ENCODE peak calls at places on chromosomes 2 and 18, in five cellular contexts. One of them, this sample, is unnamed.

GRCh38 chr2:240899468-240899865 is 3.5 kb upstream of the MAB21L4 start:
- DNase-seq in natural killer cell: no peak
- DNase-seq in GM13977: no peak
- DNase-seq in mammary epithelial cell: no peak
- DNase-seq in A549: no peak
- DNase-seq in this sample: no peak

GRCh38 chr2:152513681-152514080 is 178.7 kb downstream of the FMNL2 start:
- DNase-seq in natural killer cell: no peak
- DNase-seq in GM13977: no peak
- DNase-seq in mammary epithelial cell: peak; percentile 83
- DNase-seq in A549: peak; percentile 35
- DNase-seq in this sample: no peak

GRCh38 chr2:2974982-2975381 is 402.6 kb downstream of the EIPR1 start:
- DNase-seq in natural killer cell: no peak
- DNase-seq in GM13977: no peak
- DNase-seq in mammary epithelial cell: no peak
- DNase-seq in A549: no peak
- DNase-seq in this sample: no peak

GRCh38 chr18:58105908-58106673 is 62.1 kb downstream of the NEDD4L start:
- DNase-seq in natural killer cell: no peak
- DNase-seq in GM13977: no peak
- DNase-seq in mammary epithelial cell: no peak
- DNase-seq in A549: no peak
- DNase-seq in this sample: no peak

GRCh38 chr18:37946324-37946723 is 380.7 kb upstream of the CELF4 start:
- DNase-seq in natural killer cell: no peak
- DNase-seq in GM13977: no peak
- DNase-seq in mammary epithelial cell: no peak
- DNase-seq in A549: no peak
- DNase-seq in this sample: no peak

GRCh38 chr2:10533811-10534321 is 85.7 kb upstream of the ODC1 start:
- DNase-seq in natural killer cell: no peak
- DNase-seq in GM13977: no peak
- DNase-seq in mammary epithelial cell: no peak
- DNase-seq in A549: no peak
- DNase-seq in this sample: no peak

GRCh38 chr2:123165616-123166015 is 859.5 kb upstream of the CNTNAP5 start:
- DNase-seq in natural killer cell: no peak
- DNase-seq in GM13977: no peak
- DNase-seq in mammary epithelial cell: no peak
- DNase-seq in A549: no peak
- DNase-seq in this sample: no peak

GRCh38 chr2:40962026-40962425 is 510.1 kb upstream of the SLC8A1 start:
- DNase-seq in natural killer cell: no peak
- DNase-seq in GM13977: no peak
- DNase-seq in mammary epithelial cell: no peak
- DNase-seq in A549: no peak
- DNase-seq in this sample: no peak

GRCh38 chr18:79366177-79367094 is 29.3 kb upstream of the NFATC1 start:
- DNase-seq in natural killer cell: no peak
- DNase-seq in GM13977: no peak
- DNase-seq in mammary epithelial cell: no peak
- DNase-seq in A549: no peak
- DNase-seq in this sample: no peak

GRCh38 chr2:191038741-191039140 is 24.8 kb upstream of the STAT1 start:
- DNase-seq in natural killer cell: no peak
- DNase-seq in GM13977: no peak
- DNase-seq in mammary epithelial cell: no peak
- DNase-seq in A549: no peak
- DNase-seq in this sample: no peak

GRCh38 chr2:215105607-215106354 is 32.6 kb downstream of the ABCA12 start:
- DNase-seq in natural killer cell: no peak
- DNase-seq in GM13977: no peak
- DNase-seq in mammary epithelial cell: peak; percentile 92
- DNase-seq in A549: peak; percentile 5
- DNase-seq in this sample: no peak

GRCh38 chr2:222050981-222051380 is 247.8 kb downstream of the PAX3 start:
- DNase-seq in natural killer cell: no peak
- DNase-seq in GM13977: no peak
- DNase-seq in mammary epithelial cell: no peak
- DNase-seq in A549: no peak
- DNase-seq in this sample: no peak

GRCh38 chr2:172640389-172640788 is 84.5 kb downstream of the PDK1 start:
- DNase-seq in natural killer cell: no peak
- DNase-seq in GM13977: no peak
- DNase-seq in mammary epithelial cell: no peak
- DNase-seq in A549: no peak
- DNase-seq in this sample: no peak

GRCh38 chr18:25826823-25827617 is 263.4 kb downstream of the SS18 start:
- DNase-seq in natural killer cell: no peak
- DNase-seq in GM13977: no peak
- DNase-seq in mammary epithelial cell: no peak
- DNase-seq in A549: no peak
- DNase-seq in this sample: no peak

GRCh38 chr2:27194538-27195354 is 17.1 kb upstream of the ATRAID start:
- DNase-seq in natural killer cell: no peak
- DNase-seq in GM13977: no peak
- DNase-seq in mammary epithelial cell: no peak
- DNase-seq in A549: peak; percentile 26
- DNase-seq in this sample: no peak

GRCh38 chr2:108407864-108408729 is 30.3 kb downstream of the SULT1C4 start:
- DNase-seq in natural killer cell: no peak
- DNase-seq in GM13977: peak; percentile 25
- DNase-seq in mammary epithelial cell: no peak
- DNase-seq in A549: no peak
- DNase-seq in this sample: no peak

DNA sequence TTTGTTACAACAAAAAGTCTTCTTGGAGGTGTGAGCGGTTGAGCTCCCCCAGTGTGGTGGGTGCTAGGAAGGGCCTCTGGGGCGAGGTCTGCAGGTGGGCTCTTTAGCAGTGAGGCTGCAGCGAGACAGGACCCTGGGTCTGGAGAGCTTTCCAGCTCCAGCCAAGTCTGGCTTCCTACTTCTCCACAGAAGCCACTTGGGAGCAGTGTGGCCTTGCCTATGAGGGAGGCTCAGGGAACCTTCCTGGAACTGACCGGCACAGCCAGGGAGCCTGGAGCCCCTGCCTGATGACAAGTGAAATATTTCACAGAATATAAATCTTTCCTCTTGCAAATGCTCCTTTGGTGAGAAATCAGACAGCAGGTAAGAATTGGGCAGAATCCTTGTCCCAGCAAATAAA is 289.6 kb upstream of the SPRED2 start:
- DNase-seq in natural killer cell: no peak
- DNase-seq in GM13977: no peak
- DNase-seq in mammary epithelial cell: peak; percentile 9
- DNase-seq in A549: peak; percentile 21
- DNase-seq in this sample: no peak
- TF ChIP-seq CTCF in natural killer cell: no peak
- TF ChIP-seq CTCF in GM13977: no peak
- TF ChIP-seq CTCF in mammary epithelial cell: no peak
- TF ChIP-seq CTCF in A549: no peak
- TF ChIP-seq CTCF in this sample: no peak

GRCh38 chr18:9790261-9790660 is 82.2 kb downstream of the RAB31 start:
- DNase-seq in natural killer cell: no peak
- DNase-seq in GM13977: no peak
- DNase-seq in mammary epithelial cell: no peak
- DNase-seq in A549: no peak
- DNase-seq in this sample: no peak

GRCh38 chr18:9796933-9797549 is 88.7 kb upstream of the TXNDC2 start:
- DNase-seq in natural killer cell: no peak
- DNase-seq in GM13977: no peak
- DNase-seq in mammary epithelial cell: no peak
- DNase-seq in A549: no peak
- DNase-seq in this sample: no peak

GRCh38 chr18:9788860-9789259 is 80.8 kb downstream of the RAB31 start:
- DNase-seq in natural killer cell: no peak
- DNase-seq in GM13977: no peak
- DNase-seq in mammary epithelial cell: no peak
- DNase-seq in A549: no peak
- DNase-seq in this sample: no peak

GRCh38 chr18:9788140-9788539 is 80.0 kb downstream of the RAB31 start:
- DNase-seq in natural killer cell: no peak
- DNase-seq in GM13977: no peak
- DNase-seq in mammary epithelial cell: no peak
- DNase-seq in A549: no peak
- DNase-seq in this sample: no peak

GRCh38 chr18:9792565-9793226 is 84.6 kb downstream of the RAB31 start:
- DNase-seq in natural killer cell: no peak
- DNase-seq in GM13977: peak; percentile 26
- DNase-seq in mammary epithelial cell: no peak
- DNase-seq in A549: peak; percentile 27
- DNase-seq in this sample: no peak
- TF ChIP-seq CTCF in natural killer cell: peak; percentile 59
- TF ChIP-seq CTCF in GM13977: peak; percentile 54
- TF ChIP-seq CTCF in mammary epithelial cell: peak; percentile 40
- TF ChIP-seq CTCF in A549: peak; percentile 14
- TF ChIP-seq CTCF in this sample: no peak

DNA sequence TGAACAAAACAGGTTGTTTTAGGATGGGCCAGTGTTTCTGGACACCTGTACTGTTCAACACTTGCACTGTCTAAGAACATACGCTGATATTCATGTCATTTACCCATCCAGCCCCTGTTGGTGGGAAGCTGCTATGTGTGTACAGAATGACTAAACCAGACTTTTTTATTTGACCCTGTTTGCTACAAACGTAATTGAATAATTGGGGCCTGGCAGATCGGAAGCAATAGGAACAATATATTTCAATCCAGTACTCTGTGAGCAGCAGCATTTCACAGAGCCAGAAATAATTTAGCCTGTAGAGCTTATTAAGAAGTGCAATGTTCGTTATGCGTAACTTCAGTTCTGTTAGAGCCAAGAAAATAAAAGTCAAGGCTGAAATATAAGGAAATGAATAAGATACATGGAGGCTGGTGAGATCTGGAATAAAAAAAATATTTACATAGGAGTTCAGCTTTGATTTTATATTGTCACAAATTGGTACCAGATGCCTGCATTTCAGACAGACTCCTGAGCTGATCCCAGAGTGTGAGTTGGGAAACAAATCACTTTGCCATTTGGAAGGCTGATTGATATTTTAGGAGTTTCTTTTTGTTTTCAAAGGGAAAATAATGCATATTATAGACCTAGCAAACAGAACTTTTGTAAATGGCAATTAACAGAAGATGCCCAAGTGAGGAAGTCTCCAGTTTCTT is 19.7 kb downstream of the CABLES1 start:
- DNase-seq in natural killer cell: no peak
- DNase-seq in GM13977: no peak
- DNase-seq in mammary epithelial cell: no peak
- DNase-seq in A549: no peak
- DNase-seq in this sample: no peak
- TF ChIP-seq CTCF in natural killer cell: no peak
- TF ChIP-seq CTCF in GM13977: no peak
- TF ChIP-seq CTCF in mammary epithelial cell: no peak
- TF ChIP-seq CTCF in A549: no peak
- TF ChIP-seq CTCF in this sample: no peak

GRCh38 chr2:205934443-205934842 is 151.5 kb downstream of the INO80D start:
- DNase-seq in natural killer cell: no peak
- DNase-seq in GM13977: no peak
- DNase-seq in mammary epithelial cell: no peak
- DNase-seq in A549: peak; percentile 54
- DNase-seq in this sample: no peak
- TF ChIP-seq CTCF in natural killer cell: no peak
- TF ChIP-seq CTCF in GM13977: no peak
- TF ChIP-seq CTCF in mammary epithelial cell: no peak
- TF ChIP-seq CTCF in A549: no peak
- TF ChIP-seq CTCF in this sample: no peak

GRCh38 chr2:237130562-237131421 is 45.1 kb downstream of the COPS8 start:
- DNase-seq in natural killer cell: no peak
- DNase-seq in GM13977: no peak
- DNase-seq in mammary epithelial cell: no peak
- DNase-seq in A549: no peak
- DNase-seq in this sample: no peak

GRCh38 chr2:237134321-237134720 is 48.6 kb downstream of the COPS8 start:
- DNase-seq in natural killer cell: no peak
- DNase-seq in GM13977: no peak
- DNase-seq in mammary epithelial cell: no peak
- DNase-seq in A549: no peak
- DNase-seq in this sample: no peak

GRCh38 chr2:237131749-237132148 is 46.1 kb downstream of the COPS8 start:
- DNase-seq in natural killer cell: no peak
- DNase-seq in GM13977: no peak
- DNase-seq in mammary epithelial cell: no peak
- DNase-seq in A549: no peak
- DNase-seq in this sample: no peak

GRCh38 chr2:237134831-237135230 is 49.1 kb downstream of the COPS8 start:
- DNase-seq in natural killer cell: no peak
- DNase-seq in GM13977: no peak
- DNase-seq in mammary epithelial cell: no peak
- DNase-seq in A549: no peak
- DNase-seq in this sample: no peak

GRCh38 chr2:237132799-237133198 is 47.1 kb downstream of the COPS8 start:
- DNase-seq in natural killer cell: no peak
- DNase-seq in GM13977: peak; percentile 36
- DNase-seq in mammary epithelial cell: peak; percentile 36
- DNase-seq in A549: peak; percentile 72
- DNase-seq in this sample: no peak
- TF ChIP-seq CTCF in natural killer cell: no peak
- TF ChIP-seq CTCF in GM13977: peak; percentile 59
- TF ChIP-seq CTCF in mammary epithelial cell: peak; percentile 28
- TF ChIP-seq CTCF in A549: peak; percentile 26
- TF ChIP-seq CTCF in this sample: no peak

GRCh38 chr2:231732604-231733003 is 24.3 kb downstream of the PTMA start:
- DNase-seq in natural killer cell: no peak
- DNase-seq in GM13977: no peak
- DNase-seq in mammary epithelial cell: no peak
- DNase-seq in A549: no peak
- DNase-seq in this sample: no peak
- TF ChIP-seq CTCF in natural killer cell: no peak
- TF ChIP-seq CTCF in GM13977: no peak
- TF ChIP-seq CTCF in mammary epithelial cell: peak; percentile 6
- TF ChIP-seq CTCF in A549: no peak
- TF ChIP-seq CTCF in this sample: no peak

GRCh38 chr2:72193723-72194122 is 46.1 kb upstream of the CYP26B1 start:
- DNase-seq in natural killer cell: no peak
- DNase-seq in GM13977: no peak
- DNase-seq in mammary epithelial cell: no peak
- DNase-seq in A549: no peak
- DNase-seq in this sample: no peak

GRCh38 chr2:72204156-72204781 is 56.6 kb upstream of the CYP26B1 start:
- DNase-seq in natural killer cell: no peak
- DNase-seq in GM13977: no peak
- DNase-seq in mammary epithelial cell: no peak
- DNase-seq in A549: peak; percentile 83
- DNase-seq in this sample: no peak

GRCh38 chr2:72198532-72199241 is 51.0 kb upstream of the CYP26B1 start:
- DNase-seq in natural killer cell: no peak
- DNase-seq in GM13977: no peak
- DNase-seq in mammary epithelial cell: peak; percentile 79
- DNase-seq in A549: peak; percentile 72
- DNase-seq in this sample: no peak
- TF ChIP-seq CTCF in natural killer cell: no peak
- TF ChIP-seq CTCF in GM13977: peak; percentile 2
- TF ChIP-seq CTCF in mammary epithelial cell: peak; percentile 18
- TF ChIP-seq CTCF in A549: peak; percentile 31
- TF ChIP-seq CTCF in this sample: no peak